ENCODE peak calls at places on chromosomes 3 and 15, in five cellular contexts. L is H54, C is body of pancreas, U is ovary, W is endothelial cell of umbilical vein. K is an unnamed sample.

GRCh38 chr3:170740726-170741591 is 129.0 kb downstream of the RPL22L1 start:
- DNase-seq in W (no peak), U (peak; percentile 61), L (peak; percentile 20), C (peak; percentile 19), K (peak; percentile 95)

GRCh38 chr15:65937476-65937875 is 68.2 kb downstream of the RAB11A start:
- DNase-seq in L (peak; percentile 15), W (peak; percentile 11), U (no peak), C (peak; percentile 47), K (no peak)

GRCh38 chr3:59081071-59081470 is 31.2 kb upstream of the CFAP20DC start:
- DNase-seq in U (no peak), C (no peak), W (no peak), L (no peak), K (no peak)

GRCh38 chr3:186625600-186626042 is 12.8 kb downstream of the AHSG start:
- DNase-seq in U (no peak), C (no peak), W (no peak), L (no peak), K (peak; percentile 22)

GRCh38 chr3:23270423-23270822 is 67.3 kb downstream of the UBE2E2 start:
- DNase-seq in W (no peak), U (no peak), C (no peak), L (no peak), K (no peak)

GRCh38 chr3:81743096-81744025 is 18.1 kb downstream of the GBE1 start:
- DNase-seq in L (no peak), W (peak; percentile 97), U (peak; percentile 42), C (peak; percentile 58), K (no peak)

GRCh38 chr3:194872669-194872977 is 186.9 kb downstream of the FAM43A start:
- DNase-seq in C (no peak), W (peak; percentile 6), U (no peak), L (no peak), K (no peak)

GRCh38 chr3:195809291-195809785 is 2.4 kb downstream of the MUC4 start:
- DNase-seq in W (no peak), L (no peak), U (no peak), C (no peak), K (no peak)

GRCh38 chr15:75718326-75718725 is 5.7 kb upstream of the CSPG4 start:
- DNase-seq in L (no peak), U (no peak), W (no peak), C (no peak), K (no peak)

GRCh38 chr3:150172356-150172755 is 201.7 kb upstream of the PFN2 start:
- DNase-seq in L (no peak), W (no peak), U (no peak), C (no peak), K (no peak)

GRCh38 chr3:56115698-56116097 is 352.6 kb downstream of the ERC2 start:
- DNase-seq in C (no peak), L (no peak), W (no peak), U (no peak), K (no peak)

GRCh38 chr3:38006031-38006430 is 15.4 kb downstream of the VILL start:
- DNase-seq in U (no peak), L (no peak), C (no peak), W (no peak), K (no peak)

GRCh38 chr15:31372635-31373091 is 46.0 kb downstream of the KLF13 start:
- DNase-seq in W (no peak), U (no peak), L (no peak), C (peak; percentile 67), K (no peak)

GRCh38 chr3:171242170-171242569 is 215.7 kb upstream of the SLC2A2 start:
- DNase-seq in W (no peak), C (no peak), U (no peak), L (no peak), K (no peak)

GRCh38 chr3:10392244-10392643 is 71.3 kb upstream of the SEC13 start:
- DNase-seq in L (no peak), C (no peak), U (no peak), W (no peak), K (no peak)

GRCh38 chr15:100186366-100186765 is 155.4 kb downstream of the ADAMTS17 start:
- DNase-seq in C (no peak), U (no peak), L (no peak), W (no peak), K (peak; percentile 7)

GRCh38 chr3:113560845-113561623 is 28.7 kb downstream of the SIDT1 start:
- DNase-seq in L (no peak), W (peak; percentile 73), C (no peak), U (no peak), K (no peak)

GRCh38 chr3:138694287-138695007 is 85.9 kb downstream of the FAIM start:
- DNase-seq in C (peak; percentile 31), W (peak; percentile 58), L (peak; percentile 36), U (peak; percentile 36), K (no peak)

GRCh38 chr3:171428321-171428787 is 31.9 kb downstream of the TNIK start:
- DNase-seq in U (no peak), L (no peak), C (no peak), W (no peak), K (no peak)

GRCh38 chr15:76994001-76994400 is 925 bp upstream of the PSTPIP1 start:
- DNase-seq in L (peak; percentile 44), U (no peak), C (peak; percentile 14), W (no peak), K (no peak)

GRCh38 chr15:50758712-50759205 is 6.7 kb downstream of the SPPL2A start:
- DNase-seq in W (no peak), L (no peak), U (no peak), C (no peak), K (no peak)

GRCh38 chr3:128969993-128970740 is 23.7 kb downstream of the CFAP92 start:
- DNase-seq in L (peak; percentile 47), C (peak; percentile 37), W (peak; percentile 55), U (no peak), K (no peak)

GRCh38 chr3:168006584-168006983 is 89.1 kb downstream of the GOLIM4 start:
- DNase-seq in U (no peak), L (no peak), C (no peak), W (no peak), K (no peak)

GRCh38 chr3:123522666-123523412 is 62.0 kb downstream of the HACD2 start:
- DNase-seq in U (no peak), W (peak; percentile 10), C (no peak), L (no peak), K (no peak)

GRCh38 chr3:114510201-114510600 is 216.4 kb downstream of the TIGIT start:
- DNase-seq in L (no peak), W (no peak), U (no peak), C (no peak), K (no peak)

GRCh38 chr15:61025746-61026256 is 203.3 kb downstream of the RORA start:
- DNase-seq in C (no peak), W (no peak), U (no peak), L (no peak), K (no peak)

GRCh38 chr15:41043276-41043675 is 72.8 kb downstream of the INO80 start:
- DNase-seq in W (peak; percentile 11), C (no peak), U (no peak), L (no peak), K (no peak)

GRCh38 chr15:90015749-90016148 is 14.6 kb downstream of the ZNF710 start:
- DNase-seq in U (no peak), L (no peak), C (no peak), W (no peak), K (peak; percentile 47)

GRCh38 chr3:138781012-138781470 is 53.7 kb downstream of the PIK3CB start:
- DNase-seq in C (peak; percentile 33), L (no peak), W (no peak), U (no peak), K (peak; percentile 11)

GRCh38 chr15:50114381-50114780 is 4.7 kb downstream of the ATP8B4 start:
- DNase-seq in U (no peak), W (no peak), C (no peak), L (no peak), K (no peak)

GRCh38 chr3:72739521-72740466 is 108.5 kb downstream of the SHQ1 start:
- DNase-seq in L (no peak), U (no peak), C (no peak), W (no peak), K (no peak)

GRCh38 chr3:193987186-193987585 is 148.8 kb upstream of the HES1 start:
- DNase-seq in C (no peak), L (no peak), U (no peak), W (peak; percentile 51), K (no peak)

GRCh38 chr3:157130138-157130880 is 29.6 kb downstream of the CCNL1 start:
- DNase-seq in U (peak; percentile 35), W (peak; percentile 61), L (peak; percentile 60), C (peak; percentile 37), K (no peak)

GRCh38 chr3:30498587-30498967 is 107.8 kb upstream of the TGFBR2 start:
- DNase-seq in W (no peak), C (no peak), U (no peak), L (no peak), K (no peak)

GRCh38 chr15:93024293-93024692 is 64.7 kb downstream of the RGMA start:
- DNase-seq in C (no peak), W (no peak), U (no peak), L (no peak), K (no peak)

GRCh38 chr3:42667523-42668402 is 14.3 kb downstream of the ZBTB47 start:
- DNase-seq in W (no peak), L (no peak), C (no peak), U (no peak), K (peak; percentile 85)
- TF ChIP-seq POLR2A in W (peak; percentile 41), L (no peak), C (no peak), U (no peak), K (no peak)

DNA sequence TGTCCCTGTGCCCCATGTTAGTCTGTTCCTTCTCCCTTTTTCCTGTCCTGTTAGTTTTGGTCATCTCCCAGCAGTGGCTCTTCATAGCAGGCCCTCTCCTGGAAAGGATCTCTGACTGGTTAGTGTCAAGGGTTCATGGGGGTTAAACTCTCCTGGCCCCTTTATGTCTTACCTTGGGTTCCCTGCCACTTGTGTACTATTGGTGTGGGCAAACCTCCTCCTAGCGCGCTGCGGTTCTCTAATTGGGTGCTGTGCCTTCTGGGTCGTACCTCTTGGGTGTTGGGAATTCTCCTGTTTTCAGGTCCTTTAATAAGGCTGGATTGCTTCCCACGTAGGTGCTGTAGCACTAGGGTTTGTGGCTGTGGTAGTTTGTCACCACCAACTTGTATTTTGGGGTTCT is 18.8 kb downstream of the GMPS start:
- DNase-seq in U (no peak), C (no peak), L (no peak), W (no peak), K (no peak)
- TF ChIP-seq POLR2A in U (no peak), C (no peak), L (no peak), W (no peak), K (no peak)

GRCh38 chr3:15268033-15268631 is 62.1 kb downstream of the CAPN7 start:
- DNase-seq in W (peak; percentile 79), L (peak; percentile 64), C (peak; percentile 87), U (peak; percentile 82), K (peak; percentile 93)
- TF ChIP-seq POLR2A in W (no peak), L (no peak), C (no peak), U (no peak), K (no peak)

DNA sequence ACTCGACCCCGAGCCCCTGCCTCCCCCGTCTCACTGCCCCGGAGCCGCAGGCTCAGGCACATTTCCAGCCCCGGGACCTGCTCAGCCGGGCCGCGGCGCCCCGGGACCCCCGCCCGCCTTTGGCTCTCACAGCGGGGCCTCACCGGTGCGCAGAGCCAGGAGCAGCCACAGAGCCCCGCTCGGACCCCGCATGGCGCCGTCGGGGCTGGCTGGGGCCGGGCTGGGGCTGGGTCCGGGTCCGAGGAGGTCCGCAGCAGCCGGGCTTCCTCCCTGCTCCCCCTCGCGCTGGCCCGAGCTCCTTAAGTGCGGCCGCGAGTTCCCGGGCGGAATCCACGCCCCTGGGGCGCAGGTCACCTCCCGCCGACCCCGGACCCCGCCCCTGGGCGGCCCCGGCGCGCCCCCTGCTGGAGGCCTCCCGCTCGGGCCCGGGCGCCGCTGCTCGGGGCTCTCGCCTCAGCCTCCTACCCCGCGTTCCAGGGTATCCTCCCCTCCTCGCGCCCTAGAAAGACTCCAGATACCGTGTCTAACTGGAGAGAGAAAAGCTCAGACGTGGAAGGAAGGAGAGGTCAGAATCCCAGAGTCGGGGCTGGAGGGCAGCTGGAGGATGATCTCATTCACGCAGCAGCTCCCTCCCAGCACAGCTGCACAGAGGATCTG is at the start of gene MELTF:
- DNase-seq in W (peak; percentile 25), U (peak; percentile 41), C (peak; percentile 65), L (peak; percentile 95), K (no peak)
- TF ChIP-seq POLR2A in W (no peak), U (no peak), C (no peak), L (peak; percentile 56), K (no peak)